ENCODE peak calls at places on chromosomes 11 and 22, in four cellular contexts. T, D, A and G are unnamed samples. For H3K9me1, the result is how much of the 10 kb centered on the place peaks cover.

GRCh38 chr11:117618956-117619355 is 178.1 kb downstream of the DSCAML1 start:
- DNase-seq in T (no peak), D (no peak), A (no peak), G (no peak)

GRCh38 chr22:38327396-38327795 is 10.2 kb upstream of the CSNK1E start:
- DNase-seq in T (no peak), D (no peak), A (no peak), G (no peak)

GRCh38 chr11:48052183-48053040 is 72.1 kb downstream of the PTPRJ start:
- DNase-seq in T (no peak), D (peak), A (peak), G (no peak)

GRCh38 chr22:49992921-49993648 is 19.5 kb downstream of the IL17REL start:
- DNase-seq in T (peak), D (peak), A (peak), G (no peak)

GRCh38 chr11:62514151-62514550 is 32.5 kb downstream of the AHNAK start:
- DNase-seq in T (peak), D (no peak), A (no peak), G (no peak)

GRCh38 chr11:35302388-35302787 is 117.0 kb downstream of the SLC1A2 start:
- DNase-seq in T (no peak), D (peak), A (no peak), G (no peak)

GRCh38 chr11:9362393-9362863 is 22.0 kb upstream of the IPO7 start:
- DNase-seq in T (no peak), D (no peak), A (no peak), G (no peak)

GRCh38 chr22:26800858-26801257 is 143.5 kb downstream of the MIAT start:
- DNase-seq in T (peak), D (peak), A (no peak), G (no peak)

GRCh38 chr11:4605057-4605456 is 3.0 kb downstream of the TRIM68 start:
- DNase-seq in T (no peak), D (no peak), A (no peak), G (no peak)

GRCh38 chr22:38440747-38441350 is 14.2 kb downstream of the KCNJ4 start:
- DNase-seq in T (no peak), D (no peak), A (no peak), G (no peak)

GRCh38 chr11:13883042-13883441 is 79.5 kb upstream of the SPON1 start:
- DNase-seq in T (no peak), D (no peak), A (no peak), G (no peak)

GRCh38 chr11:86157797-86158378 is 86.7 kb upstream of the EED start:
- DNase-seq in T (no peak), D (no peak), A (no peak), G (no peak)

GRCh38 chr11:63839508-63840355 is 822 bp downstream of the MARK2 start:
- DNase-seq in T (peak), D (no peak), A (peak), G (no peak)

GRCh38 chr11:84564180-84564866 is 1062.8 kb downstream of the DLG2 start:
- DNase-seq in T (peak), D (peak), A (peak), G (no peak)

GRCh38 chr22:38570841-38571364 is 920 bp upstream of the DMC1 start:
- DNase-seq in T (no peak), D (peak), A (no peak), G (no peak)

GRCh38 chr22:44622147-44622427 is 79.9 kb upstream of the PRR5 start:
- DNase-seq in T (no peak), D (no peak), A (no peak), G (no peak)

GRCh38 chr11:96112192-96113099 is 188.5 kb upstream of the MTMR2 start:
- DNase-seq in T (no peak), D (peak), A (no peak), G (no peak)

GRCh38 chr11:35237860-35238715 is 99.1 kb downstream of the CD44 start:
- DNase-seq in T (peak), D (no peak), A (peak), G (no peak)

GRCh38 chr22:37282385-37282677 is at the start of gene CYTH4:
- DNase-seq in T (peak), D (no peak), A (peak), G (no peak)

GRCh38 chr11:76807206-76807875 is 24.2 kb downstream of the TSKU start:
- DNase-seq in T (peak), D (peak), A (peak), G (no peak)

GRCh38 chr22:48517039-48518030 is 1310.3 kb downstream of the BRD1 start:
- DNase-seq in T (no peak), D (no peak), A (no peak), G (no peak)

GRCh38 chr22:38080847-38081635 is 2.9 kb downstream of the SLC16A8 start:
- DNase-seq in T (no peak), D (peak), A (peak), G (no peak)

GRCh38 chr11:60781286-60782044 is 3.7 kb upstream of the MS4A10 start:
- DNase-seq in T (no peak), D (no peak), A (no peak), G (no peak)
- H3K9me1 ChIP-seq in T (under half), D (under half), A (under half), G (under half)

GRCh38 chr11:113873241-113873626 is 2.1 kb downstream of the USP28 start:
- DNase-seq in T (no peak), D (peak), A (peak), G (no peak)

GRCh38 chr11:113874920-113875413 is 405 bp downstream of the USP28 start:
- DNase-seq in T (no peak), D (peak), A (peak), G (no peak)

GRCh38 chr11:113867843-113868503 is 7.4 kb downstream of the USP28 start:
- DNase-seq in T (no peak), D (no peak), A (no peak), G (no peak)

GRCh38 chr11:113874096-113874919 is 1.1 kb downstream of the USP28 start:
- DNase-seq in T (no peak), D (peak), A (no peak), G (no peak)

DNA sequence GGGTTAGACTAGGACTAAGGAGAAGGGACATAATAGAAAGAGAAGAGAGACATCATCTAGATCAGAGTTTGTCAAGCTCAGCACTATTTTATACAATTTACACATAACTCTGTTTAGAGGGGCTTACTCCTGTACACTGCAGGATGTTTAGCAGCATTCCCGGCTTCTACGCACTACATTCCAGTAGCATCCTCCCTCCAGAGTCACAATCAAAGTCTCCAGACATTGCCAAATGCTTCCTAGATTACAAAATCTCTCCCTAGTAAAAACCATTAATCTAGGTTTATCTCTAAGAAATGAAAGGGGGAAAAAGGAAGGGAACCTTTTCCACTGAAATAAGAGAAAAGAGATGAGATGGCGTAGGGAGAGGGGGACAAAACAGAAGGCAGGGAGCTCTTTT is 4.0 kb downstream of the USP28 start:
- DNase-seq in T (no peak), D (peak), A (no peak), G (no peak)
- H2AFZ ChIP-seq in T (no peak), D (no peak), A (no peak), G (no peak)

DNA sequence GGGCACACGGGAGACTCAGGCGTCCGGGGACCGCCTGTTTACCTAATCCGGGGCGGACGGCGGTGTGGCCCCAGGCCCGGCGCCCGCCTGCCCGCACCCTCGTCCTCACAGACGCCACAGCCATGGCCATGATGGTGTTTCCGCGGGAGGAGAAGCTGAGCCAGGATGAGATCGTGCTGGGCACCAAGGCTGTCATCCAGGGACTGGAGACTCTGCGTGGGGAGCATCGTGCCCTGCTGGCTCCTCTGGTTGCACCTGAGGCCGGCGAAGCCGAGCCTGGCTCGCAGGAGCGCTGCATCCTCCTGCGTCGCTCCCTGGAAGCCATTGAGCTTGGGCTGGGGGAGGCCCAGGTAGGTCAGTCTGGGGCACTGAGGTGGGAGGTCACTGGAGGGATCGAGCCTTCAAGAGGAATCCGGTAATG is 10.0 kb upstream of the RAB1B start:
- DNase-seq in T (no peak), D (no peak), A (no peak), G (no peak)
- H3K9me1 ChIP-seq in T (under half), D (under half), A (under half), G (under half)

GRCh38 chr11:31812392-31813241 is 1.5 kb upstream of the PAX6 start:
- DNase-seq in T (no peak), D (no peak), A (peak), G (no peak)
- H2AFZ ChIP-seq in T (no peak), D (peak), A (no peak), G (no peak)

GRCh38 chr22:30439836-30440235 is 14.3 kb downstream of the MTFP1 start:
- DNase-seq in T (no peak), D (no peak), A (no peak), G (no peak)
- H3K9me1 ChIP-seq in T (under half), D (under half), A (under half), G (under half)

DNA sequence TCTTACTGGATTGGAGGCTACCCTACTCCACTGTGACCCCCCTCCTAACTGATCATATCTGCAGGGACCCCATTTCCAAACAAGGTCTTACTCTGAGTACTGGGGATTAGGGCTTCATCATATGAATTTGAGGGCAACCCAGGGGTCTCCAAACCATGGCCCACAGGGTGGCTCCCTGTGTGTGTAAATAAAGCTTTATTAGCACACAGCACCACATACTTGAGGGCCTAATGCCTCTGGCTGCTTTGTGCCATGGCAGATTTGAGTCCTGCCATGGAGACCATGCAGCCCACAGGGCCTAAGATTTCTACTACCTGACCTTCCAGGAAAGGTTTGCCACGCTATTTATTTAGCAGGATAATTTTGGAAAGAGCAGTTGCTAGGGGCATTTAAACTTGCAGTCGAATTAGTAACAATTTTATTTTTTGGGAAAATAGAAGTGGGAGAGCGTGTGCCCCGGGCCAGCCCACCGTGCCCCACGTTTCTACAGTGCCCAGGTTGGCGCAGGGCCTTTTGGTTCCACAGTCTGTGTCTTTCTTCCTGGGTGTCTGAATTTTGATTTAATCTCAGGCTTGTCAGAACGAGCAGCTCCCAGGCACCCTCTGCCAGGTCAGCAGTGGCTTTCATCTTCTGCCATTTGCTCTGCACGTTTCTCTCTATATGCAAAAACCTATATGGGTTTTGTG is 92.3 kb downstream of the KCNQ1 start:
- DNase-seq in T (no peak), D (no peak), A (no peak), G (no peak)
- H2AFZ ChIP-seq in T (no peak), D (no peak), A (no peak), G (no peak)

GRCh38 chr11:79367844-79368243 is 73.0 kb downstream of the TENM4 start:
- DNase-seq in T (no peak), D (no peak), A (no peak), G (no peak)

GRCh38 chr11:79363861-79364378 is 76.9 kb downstream of the TENM4 start:
- DNase-seq in T (no peak), D (no peak), A (no peak), G (no peak)

GRCh38 chr11:79369094-79369493 is 71.7 kb downstream of the TENM4 start:
- DNase-seq in T (no peak), D (no peak), A (no peak), G (no peak)

GRCh38 chr11:79363261-79363660 is 77.6 kb downstream of the TENM4 start:
- DNase-seq in T (no peak), D (no peak), A (no peak), G (no peak)

DNA sequence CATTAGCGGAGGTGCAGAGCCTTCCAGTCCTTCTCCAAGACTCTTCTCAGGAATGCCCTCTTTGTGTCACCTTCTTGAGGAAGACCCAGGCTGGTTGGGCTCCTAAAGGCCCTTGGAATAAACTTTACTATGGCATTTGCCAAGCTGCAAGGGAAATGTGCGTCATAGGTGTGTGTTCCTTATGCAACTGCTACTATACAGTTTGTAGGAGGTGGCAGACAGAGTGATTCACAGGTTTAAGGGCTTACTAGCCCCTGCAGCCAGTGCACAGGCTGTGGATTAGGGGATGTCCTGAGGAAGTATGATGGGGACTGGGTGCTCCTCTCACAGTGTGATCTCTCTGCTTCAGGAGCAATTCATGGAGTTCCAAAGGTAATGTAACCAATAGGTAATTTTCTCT is 74.6 kb downstream of the TENM4 start:
- DNase-seq in T (no peak), D (no peak), A (no peak), G (no peak)
- H3K9me1 ChIP-seq in T (under half), D (under half), A (under half), G (under half)

DNA sequence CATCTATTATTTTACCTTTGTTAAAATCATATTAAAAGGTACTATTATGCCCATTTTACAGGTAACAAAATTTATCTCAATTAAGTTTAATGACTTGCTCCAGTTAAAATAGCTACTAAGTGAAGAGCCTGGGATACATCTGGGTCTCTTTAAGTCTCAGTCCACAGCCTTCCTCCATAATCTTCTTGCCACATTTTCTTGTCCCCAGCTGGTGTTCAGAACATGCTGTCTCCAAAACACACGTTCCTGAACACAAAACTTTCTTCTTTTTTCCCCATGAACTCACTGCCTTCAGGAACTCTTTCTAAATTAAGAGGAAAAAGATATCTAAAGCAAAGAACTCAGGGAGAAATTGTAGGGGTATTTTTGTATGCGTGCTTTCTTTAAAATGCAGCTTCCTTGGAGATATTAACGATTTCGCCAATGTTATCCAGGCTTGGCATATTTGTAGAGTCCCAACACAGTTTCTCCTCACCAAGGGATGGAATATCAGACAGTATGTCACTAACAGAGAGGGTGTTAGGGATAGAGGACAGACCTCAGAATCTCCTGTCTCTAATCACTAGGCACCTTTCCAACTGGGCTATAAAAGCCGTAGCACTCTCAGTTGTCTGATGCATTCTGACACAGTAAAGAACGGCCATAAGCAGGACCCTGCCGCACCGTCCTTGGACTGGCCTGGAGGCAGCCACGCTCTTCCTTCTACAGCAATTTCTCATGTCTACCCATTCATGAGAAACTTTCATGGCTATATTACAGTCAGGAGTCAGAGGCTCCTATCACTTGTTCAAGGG is 232.8 kb upstream of the BLID start:
- DNase-seq in T (no peak), D (no peak), A (no peak), G (no peak)
- H2AFZ ChIP-seq in T (no peak), D (no peak), A (no peak), G (no peak)

GRCh38 chr11:72716291-72716690 is 35.9 kb downstream of the ARAP1 start:
- DNase-seq in T (no peak), D (peak), A (no peak), G (no peak)
- H3K9me1 ChIP-seq in T (under half), D (under half), A (under half), G (under half)